ENCODE peak calls at places on chromosomes 7 and 10, in ten cellular contexts. D is cardiac muscle cell; T is H1; F is naive thymus-derived CD4-positive, alpha-beta T cell; V is SK-N-SH; O is uterus; Q is GM12878; Y is OCI-LY7; E is aorta; L is left ventricle myocardium inferior. I is an unnamed sample.

GRCh38 chr10:112793197-112793921 is 156.7 kb upstream of the TCF7L2 start:
- DNase-seq in D (no peak), T (peak; percentile 38), F (no peak), V (no peak), O (no peak), Q (no peak), Y (no peak), E (no peak), L (no peak), I (peak; percentile 94)

GRCh38 chr7:69814421-69814962 is 216.2 kb downstream of the AUTS2 start:
- DNase-seq in D (peak; percentile 37), T (no peak), F (no peak), V (no peak), O (no peak), Q (no peak), Y (no peak), E (peak; percentile 41), L (peak; percentile 45), I (no peak)

GRCh38 chr7:19681596-19681995 is 27.2 kb downstream of the POLR1F start:
- DNase-seq in D (no peak), T (no peak), F (no peak), V (no peak), O (no peak), Q (no peak), Y (no peak), E (no peak), L (no peak), I (no peak)

GRCh38 chr10:104639595-104640338 is 1.3 kb upstream of the SORCS3 start:
- DNase-seq in D (no peak), T (peak; percentile 59), F (no peak), V (peak; percentile 55), O (no peak), Q (no peak), Y (no peak), E (no peak), L (no peak), I (no peak)

GRCh38 chr10:3749597-3750351 is 35.2 kb downstream of the KLF6 start:
- DNase-seq in D (peak; percentile 86), T (no peak), F (no peak), V (no peak), O (peak; percentile 76), Q (no peak), Y (no peak), E (peak; percentile 65), L (peak; percentile 54), I (peak; percentile 70)

GRCh38 chr7:142811154-142811737 is 40.5 kb downstream of the PRSS2 start:
- DNase-seq in D (peak; percentile 60), T (no peak), F (peak; percentile 86), V (peak; percentile 59), O (no peak), Q (no peak), Y (peak; percentile 85), E (no peak), L (no peak), I (peak; percentile 64)

GRCh38 chr7:20241491-20242261 is 24.5 kb upstream of the MACC1 start:
- DNase-seq in D (peak; percentile 79), T (no peak), F (no peak), V (no peak), O (no peak), Q (peak; percentile 68), Y (no peak), E (no peak), L (no peak), I (peak; percentile 55)

GRCh38 chr10:111990734-111991133 is 192.8 kb downstream of the GPAM start:
- DNase-seq in D (no peak), T (no peak), F (no peak), V (peak; percentile 28), O (no peak), Q (no peak), Y (no peak), E (no peak), L (no peak), I (no peak)

GRCh38 chr10:11154809-11155208 is 137.1 kb downstream of the CELF2 start:
- DNase-seq in D (no peak), T (no peak), F (no peak), V (no peak), O (no peak), Q (no peak), Y (no peak), E (no peak), L (no peak), I (no peak)

GRCh38 chr10:119409906-119410305 is 132.6 kb downstream of the RGS10 start:
- DNase-seq in D (peak; percentile 87), T (no peak), F (no peak), V (no peak), O (no peak), Q (no peak), Y (no peak), E (no peak), L (peak; percentile 87), I (no peak)

GRCh38 chr7:72336887-72337821 is 75.0 kb downstream of the CALN1 start:
- DNase-seq in D (no peak), T (peak; percentile 82), F (no peak), V (peak; percentile 36), O (no peak), Q (no peak), Y (no peak), E (no peak), L (no peak), I (no peak)

GRCh38 chr10:2933924-2934323 is 133.4 kb upstream of the PFKP start:
- DNase-seq in D (no peak), T (no peak), F (no peak), V (no peak), O (no peak), Q (no peak), Y (no peak), E (no peak), L (no peak), I (no peak)

GRCh38 chr10:117411440-117412428 is 36.5 kb upstream of the PDZD8 start:
- DNase-seq in D (no peak), T (no peak), F (no peak), V (peak; percentile 68), O (no peak), Q (no peak), Y (no peak), E (no peak), L (no peak), I (peak; percentile 63)

GRCh38 chr7:88243345-88243909 is 23.6 kb upstream of the SRI start:
- DNase-seq in D (peak; percentile 81), T (peak; percentile 45), F (peak; percentile 11), V (peak; percentile 51), O (no peak), Q (peak; percentile 7), Y (peak; percentile 24), E (no peak), L (no peak), I (peak; percentile 55)

GRCh38 chr10:9285698-9286097 is 1231.2 kb downstream of the GATA3 start:
- DNase-seq in D (no peak), T (no peak), F (no peak), V (peak; percentile 55), O (no peak), Q (no peak), Y (no peak), E (no peak), L (no peak), I (no peak)

GRCh38 chr10:111063471-111063870 is 13.4 kb upstream of the ADRA2A start:
- DNase-seq in D (no peak), T (no peak), F (no peak), V (no peak), O (no peak), Q (no peak), Y (no peak), E (no peak), L (no peak), I (no peak)

GRCh38 chr10:32167450-32167849 is 111.2 kb upstream of the KIF5B start:
- DNase-seq in D (no peak), T (no peak), F (no peak), V (no peak), O (no peak), Q (peak; percentile 24), Y (no peak), E (no peak), L (no peak), I (no peak)

GRCh38 chr7:106418094-106418493 is 133.3 kb upstream of the NAMPT start:
- DNase-seq in D (peak; percentile 91), T (no peak), F (no peak), V (no peak), O (no peak), Q (no peak), Y (no peak), E (no peak), L (no peak), I (no peak)

GRCh38 chr7:106416430-106416829 is 131.6 kb upstream of the NAMPT start:
- DNase-seq in D (no peak), T (no peak), F (no peak), V (no peak), O (no peak), Q (no peak), Y (no peak), E (no peak), L (no peak), I (no peak)

GRCh38 chr7:106415433-106415832 is 130.7 kb upstream of the NAMPT start:
- DNase-seq in D (peak; percentile 49), T (no peak), F (no peak), V (no peak), O (no peak), Q (no peak), Y (no peak), E (no peak), L (no peak), I (no peak)

GRCh38 chr7:106418526-106418925 is 133.7 kb upstream of the NAMPT start:
- DNase-seq in D (peak; percentile 70), T (no peak), F (no peak), V (no peak), O (no peak), Q (no peak), Y (no peak), E (peak; percentile 39), L (no peak), I (no peak)

GRCh38 chr7:106417273-106417902 is 132.6 kb upstream of the NAMPT start:
- DNase-seq in D (no peak), T (no peak), F (no peak), V (no peak), O (no peak), Q (no peak), Y (no peak), E (no peak), L (no peak), I (no peak)
- H3K4me1 ChIP-seq in D (peaks cover 15% of the 10 kb centered on the region), T (no peaks in the 10 kb centered on the region), F (no peaks in the 10 kb centered on the region), V (peaks cover 15% of the 10 kb centered on the region), O (no peaks in the 10 kb centered on the region), Q (no peaks in the 10 kb centered on the region), Y (no peaks in the 10 kb centered on the region), E (no peaks in the 10 kb centered on the region), L (peaks cover 35% of the 10 kb centered on the region), I (no peaks in the 10 kb centered on the region)

GRCh38 chr7:55031075-55031474 is 12.3 kb downstream of the EGFR start:
- DNase-seq in D (no peak), T (no peak), F (no peak), V (no peak), O (no peak), Q (no peak), Y (no peak), E (no peak), L (no peak), I (no peak)
- H3K4me1 ChIP-seq in D (no peaks in the 10 kb centered on the region), T (no peaks in the 10 kb centered on the region), F (no peaks in the 10 kb centered on the region), V (peaks cover 36% of the 10 kb centered on the region), O (no peaks in the 10 kb centered on the region), Q (no peaks in the 10 kb centered on the region), Y (no peaks in the 10 kb centered on the region), E (peaks cover 6% of the 10 kb centered on the region), L (peaks cover 37% of the 10 kb centered on the region), I (no peaks in the 10 kb centered on the region)

GRCh38 chr10:89362928-89363327 is 14.9 kb upstream of the IFIT1B start:
- DNase-seq in D (no peak), T (no peak), F (no peak), V (no peak), O (no peak), Q (no peak), Y (no peak), E (no peak), L (no peak), I (no peak)
- H3K4me1 ChIP-seq in D (no peaks in the 10 kb centered on the region), T (no peaks in the 10 kb centered on the region), F (peaks cover 6% of the 10 kb centered on the region), V (no peaks in the 10 kb centered on the region), O (no peaks in the 10 kb centered on the region), Q (peaks cover 16% of the 10 kb centered on the region), Y (no peaks in the 10 kb centered on the region), E (peaks cover 3% of the 10 kb centered on the region), L (peaks cover 28% of the 10 kb centered on the region), I (no peaks in the 10 kb centered on the region)

GRCh38 chr7:137989127-137989526 is 12.8 kb downstream of the CREB3L2 start:
- DNase-seq in D (no peak), T (no peak), F (no peak), V (no peak), O (no peak), Q (no peak), Y (no peak), E (no peak), L (no peak), I (no peak)
- H3K4me1 ChIP-seq in D (peaks cover 37% of the 10 kb centered on the region), T (peaks cover 3% of the 10 kb centered on the region), F (no peaks in the 10 kb centered on the region), V (peaks cover 49% of the 10 kb centered on the region), O (peaks cover 24% of the 10 kb centered on the region), Q (peaks cover 73% of the 10 kb centered on the region), Y (peaks cover 82% of the 10 kb centered on the region), E (peaks cover 18% of the 10 kb centered on the region), L (peaks cover 100% of the 10 kb centered on the region), I (peaks cover 10% of the 10 kb centered on the region)

I was measured in small intestine.